ENCODE peak calls at places on chromosome 11, in ten cellular contexts. F is activated naive CD8-positive, alpha-beta T cell treated with anti-CD3 and anti-CD28 coated beads, Interleukin-2, amount 10 ng/mL, durations not matched to agents 7 days and 5 days; K is HAP-1; E is WTC11; G is KBM-7; B is skeletal muscle cell; L is NCI-H1105; H is progenitor cell of endocrine pancreas; Q is fibroblast of pulmonary artery; Z is LoVo. I is an unnamed sample.

GRCh38 chr11:66419825-66420224 is 1.0 kb upstream of the NPAS4 start:
- DNase-seq in F (no peak), B (no peak), G (no peak), H (no peak), Z (no peak), L (peak), K (no peak), Q (no peak), E (peak), I (no peak)

GRCh38 chr11:133127746-133128145 is 404.6 kb downstream of the OPCML start:
- DNase-seq in Q (no peak), H (no peak), Z (no peak), F (no peak), E (no peak), G (no peak), K (no peak), L (no peak), B (no peak), I (no peak)

GRCh38 chr11:32374261-32374711 is 61.1 kb downstream of the WT1 start:
- DNase-seq in F (peak), K (peak), G (peak), H (no peak), E (peak), B (no peak), Z (peak), Q (peak), L (no peak), I (peak)

GRCh38 chr11:106717222-106717621 is 301.1 kb downstream of the GUCY1A2 start:
- DNase-seq in F (no peak), G (no peak), L (no peak), B (no peak), H (no peak), Z (no peak), E (no peak), Q (no peak), K (no peak), I (no peak)

GRCh38 chr11:77436969-77437368 is 36.9 kb downstream of the PAK1 start:
- DNase-seq in Z (no peak), L (no peak), H (no peak), K (no peak), G (no peak), E (no peak), F (no peak), B (no peak), Q (no peak), I (no peak)

GRCh38 chr11:126949066-126949945 is 51.3 kb downstream of the KIRREL3 start:
- DNase-seq in F (no peak), H (no peak), K (no peak), G (no peak), E (no peak), Z (no peak), L (no peak), B (no peak), Q (no peak), I (no peak)

GRCh38 chr11:47915407-47916137 is 64.8 kb upstream of the PTPRJ start:
- DNase-seq in Z (no peak), L (no peak), K (no peak), B (no peak), H (no peak), G (no peak), F (no peak), E (no peak), Q (no peak), I (no peak)

GRCh38 chr11:45669146-45669545 is 3.7 kb upstream of the CHST1 start:
- DNase-seq in L (no peak), F (no peak), H (no peak), G (no peak), E (no peak), K (no peak), Q (no peak), B (no peak), Z (no peak), I (no peak)

GRCh38 chr11:134037093-134037908 is 31.6 kb upstream of the JAM3 start:
- DNase-seq in K (peak), E (peak), H (peak), G (peak), Q (peak), F (peak), B (no peak), L (peak), Z (no peak), I (no peak)

GRCh38 chr11:58926251-58926650 is 13.0 kb upstream of the GLYATL1 start:
- DNase-seq in G (no peak), Q (no peak), F (no peak), E (no peak), Z (no peak), B (no peak), H (no peak), L (no peak), K (no peak), I (no peak)

GRCh38 chr11:75204012-75204674 is 36.4 kb upstream of the TPBGL start:
- DNase-seq in G (no peak), B (no peak), Q (no peak), F (no peak), K (no peak), H (no peak), L (no peak), Z (no peak), E (no peak), I (no peak)

GRCh38 chr11:14902650-14903350 is 10.8 kb upstream of the CYP2R1 start:
- DNase-seq in H (no peak), E (no peak), G (no peak), Z (peak), L (no peak), F (no peak), Q (peak), B (no peak), K (no peak), I (no peak)

GRCh38 chr11:134414772-134415765 is 3.0 kb upstream of the B3GAT1 start:
- DNase-seq in Z (no peak), F (no peak), B (no peak), Q (no peak), E (peak), H (no peak), K (no peak), G (no peak), L (peak), I (no peak)

GRCh38 chr11:75477614-75477935 is 44.6 kb upstream of the KLHL35 start:
- DNase-seq in L (no peak), K (no peak), B (no peak), G (no peak), H (no peak), Z (no peak), E (no peak), Q (no peak), F (no peak), I (no peak)

GRCh38 chr11:65452806-65453490 is 30.4 kb downstream of the NEAT1 start:
- DNase-seq in H (no peak), G (no peak), Z (no peak), F (peak), B (no peak), Q (peak), E (no peak), L (no peak), K (peak), I (no peak)

GRCh38 chr11:62374801-62375200 is 37.6 kb downstream of the ASRGL1 start:
- DNase-seq in Q (no peak), H (no peak), F (no peak), L (no peak), E (no peak), B (no peak), Z (no peak), G (no peak), K (no peak), I (no peak)

GRCh38 chr11:35116245-35116644 is 22.7 kb upstream of the CD44 start:
- DNase-seq in L (no peak), H (no peak), F (no peak), E (no peak), G (no peak), Z (no peak), B (no peak), K (no peak), Q (peak), I (no peak)

GRCh38 chr11:82195251-82195650 is 538.4 kb downstream of the FAM181B start:
- DNase-seq in E (no peak), K (no peak), B (no peak), G (no peak), Z (no peak), H (no peak), Q (no peak), L (no peak), F (no peak), I (no peak)

GRCh38 chr11:117663826-117664225 is 133.2 kb downstream of the DSCAML1 start:
- DNase-seq in H (no peak), Z (no peak), K (no peak), F (no peak), B (no peak), E (no peak), Q (no peak), G (no peak), L (no peak), I (no peak)

GRCh38 chr11:65316979-65317786 is 2.5 kb downstream of the CDC42EP2 start:
- DNase-seq in H (no peak), Z (no peak), K (no peak), L (no peak), B (no peak), G (no peak), Q (peak), F (no peak), E (peak), I (no peak)